ENCODE peak calls at places on chromosome 19, in six cellular contexts. K is aorta; G is IMR-90; M is cardiac fibroblast; D is effector CD4-positive, alpha-beta T cell; Y is DMS79. H is an unnamed sample.
A peak's percentile ranks its signal among the peaks of the same experiment; 100 is the strongest.

GRCh38 chr19:17933414-17934129 is 757 bp downstream of the CCDC124 start:
- DNase-seq in Y (no peak), G (peak; percentile 42), K (no peak), M (peak; percentile 62), D (no peak), H (no peak)

GRCh38 chr19:33335446-33335845 is 33.1 kb upstream of the CEBPA start:
- DNase-seq in K (no peak), Y (no peak), G (no peak), M (no peak), D (no peak), H (no peak)

GRCh38 chr19:31223805-31224534 is 125.3 kb downstream of the TSHZ3 start:
- DNase-seq in Y (no peak), D (no peak), G (peak; percentile 98), M (peak; percentile 98), K (no peak), H (peak; percentile 79)

GRCh38 chr19:43664008-43664407 is 6.0 kb downstream of the PLAUR start:
- DNase-seq in Y (no peak), D (peak; percentile 32), K (peak; percentile 64), M (no peak), G (no peak), H (no peak)

GRCh38 chr19:55273978-55274707 is 5.8 kb downstream of the HSPBP1 start:
- DNase-seq in K (no peak), G (no peak), D (no peak), Y (peak; percentile 73), M (no peak), H (no peak)

GRCh38 chr19:33408116-33408515 is 34.6 kb downstream of the CEBPG start:
- DNase-seq in Y (no peak), M (no peak), G (no peak), K (peak; percentile 32), D (no peak), H (no peak)

GRCh38 chr19:1408300-1409203 is 1.2 kb downstream of the DAZAP1 start:
- DNase-seq in D (peak; percentile 48), K (peak; percentile 68), G (peak; percentile 50), M (peak; percentile 66), Y (no peak), H (peak; percentile 53)

GRCh38 chr19:58332697-58333096 is 5.9 kb downstream of the ZSCAN22 start:
- DNase-seq in Y (no peak), M (no peak), D (no peak), G (no peak), K (no peak), H (no peak)

GRCh38 chr19:12913011-12913561 is 6.0 kb downstream of the SYCE2 start:
- DNase-seq in Y (peak; percentile 100), M (peak; percentile 50), D (no peak), G (peak; percentile 42), K (peak; percentile 80), H (peak; percentile 72)

GRCh38 chr19:19064098-19064722 is 416 bp downstream of the SLC25A42 start:
- DNase-seq in K (no peak), G (no peak), M (no peak), D (peak; percentile 73), Y (peak; percentile 44), H (no peak)

GRCh38 chr19:42512743-42513304 is 15.5 kb downstream of the CEACAM1 start:
- DNase-seq in D (no peak), M (no peak), G (no peak), Y (no peak), K (no peak), H (no peak)

GRCh38 chr19:31478241-31478640 is 129.0 kb upstream of the TSHZ3 start:
- DNase-seq in D (no peak), M (no peak), Y (no peak), K (no peak), G (no peak), H (no peak)

GRCh38 chr19:7917292-7918061 is 2.7 kb upstream of the SNAPC2 start:
- DNase-seq in M (peak; percentile 56), K (peak; percentile 66), Y (peak; percentile 16), G (peak; percentile 45), D (peak; percentile 43), H (peak; percentile 79)

GRCh38 chr19:22515435-22515834 is 93.3 kb upstream of the ZNF98 start:
- DNase-seq in M (no peak), D (no peak), Y (no peak), K (no peak), G (no peak), H (no peak)

GRCh38 chr19:7505682-7506384 is 10.1 kb upstream of the ZNF358 start:
- DNase-seq in Y (peak; percentile 66), D (no peak), G (no peak), K (peak; percentile 72), M (no peak), H (peak; percentile 74)

GRCh38 chr19:6071840-6072239 is 38.5 kb downstream of the RFX2 start:
- DNase-seq in D (no peak), Y (no peak), M (no peak), K (peak; percentile 18), G (no peak), H (no peak)

GRCh38 chr19:40445945-40446784 is 2.0 kb upstream of the SERTAD3 start:
- DNase-seq in M (peak; percentile 18), K (no peak), G (no peak), Y (no peak), D (no peak), H (no peak)

GRCh38 chr19:435707-436412 is 25.0 kb downstream of the SHC2 start:
- DNase-seq in M (no peak), K (no peak), G (no peak), D (no peak), Y (no peak), H (no peak)

GRCh38 chr19:48495391-48495790 is 16.2 kb downstream of the LMTK3 start:
- DNase-seq in M (peak; percentile 22), K (no peak), D (no peak), G (no peak), Y (no peak), H (no peak)

GRCh38 chr19:54137913-54138776 is 583 bp downstream of the CNOT3 start:
- DNase-seq in D (peak; percentile 31), K (no peak), G (no peak), Y (no peak), M (peak; percentile 9), H (peak; percentile 44)

GRCh38 chr19:51181377-51181912 is 39.3 kb downstream of the SIGLEC7 start:
- DNase-seq in Y (no peak), K (peak; percentile 26), G (no peak), D (no peak), M (no peak), H (no peak)

GRCh38 chr19:40443930-40444180 is 280 bp downstream of the SERTAD3 start:
- DNase-seq in D (no peak), G (no peak), Y (no peak), K (no peak), M (peak; percentile 43), H (no peak)

GRCh38 chr19:31054430-31054829 is 294.8 kb downstream of the TSHZ3 start:
- DNase-seq in D (no peak), K (peak; percentile 54), M (peak; percentile 78), Y (no peak), G (peak; percentile 83), H (peak; percentile 57)

GRCh38 chr19:4052993-4053422 is 13.7 kb downstream of the ZBTB7A start:
- DNase-seq in G (no peak), K (no peak), Y (no peak), D (no peak), M (peak; percentile 43), H (no peak)